ENCODE peak calls at places on chromosomes 13 and 19, in five cellular contexts. One of them, this sample, is unnamed. For H3K4me1, H3K36me3 and H3K9me3, the result is how much of the 10 kb centered on the place peaks cover.

GRCh38 chr19:1081301-1082164 is 13.6 kb downstream of the POLR2E start:
- DNase-seq in tibial nerve: no peak
- DNase-seq in tibial artery: no peak
- DNase-seq in ovary: no peak
- DNase-seq in colonic mucosa: no peak
- DNase-seq in this sample: no peak

GRCh38 chr13:109720758-109721184 is 65.6 kb downstream of the IRS2 start:
- DNase-seq in colonic mucosa: no peak
- DNase-seq in tibial nerve: no peak
- DNase-seq in tibial artery: no peak
- DNase-seq in ovary: no peak
- DNase-seq in this sample: no peak

GRCh38 chr13:51811046-51811445 is 7.1 kb upstream of the DHRS12 start:
- DNase-seq in colonic mucosa: no peak
- DNase-seq in ovary: no peak
- DNase-seq in tibial artery: no peak
- DNase-seq in tibial nerve: no peak
- DNase-seq in this sample: no peak

GRCh38 chr13:23506821-23507210 is 63.4 kb upstream of the TNFRSF19 start:
- DNase-seq in colonic mucosa: no peak
- DNase-seq in ovary: no peak
- DNase-seq in tibial nerve: no peak
- DNase-seq in tibial artery: no peak
- DNase-seq in this sample: no peak

GRCh38 chr13:112254061-112254818 is 121.9 kb upstream of the SPACA7 start:
- DNase-seq in ovary: no peak
- DNase-seq in tibial nerve: no peak
- DNase-seq in tibial artery: no peak
- DNase-seq in colonic mucosa: peak
- DNase-seq in this sample: no peak

GRCh38 chr19:15926484-15926883 is 7.8 kb downstream of the CYP4F11 start:
- DNase-seq in ovary: no peak
- DNase-seq in colonic mucosa: no peak
- DNase-seq in tibial nerve: no peak
- DNase-seq in tibial artery: no peak
- DNase-seq in this sample: no peak

GRCh38 chr13:29593605-29594297 is 1.7 kb downstream of the SLC7A1 start:
- DNase-seq in tibial artery: no peak
- DNase-seq in colonic mucosa: no peak
- DNase-seq in ovary: no peak
- DNase-seq in tibial nerve: no peak
- DNase-seq in this sample: no peak

GRCh38 chr19:55679343-55680257 is 4.6 kb downstream of the EPN1 start:
- DNase-seq in tibial artery: no peak
- DNase-seq in tibial nerve: no peak
- DNase-seq in ovary: no peak
- DNase-seq in colonic mucosa: no peak
- DNase-seq in this sample: no peak

GRCh38 chr13:37598572-37598971 is at the start of gene POSTN:
- DNase-seq in tibial artery: no peak
- DNase-seq in ovary: no peak
- DNase-seq in colonic mucosa: no peak
- DNase-seq in tibial nerve: no peak
- DNase-seq in this sample: no peak

GRCh38 chr19:18021121-18021755 is 13.3 kb downstream of the ARRDC2 start:
- DNase-seq in tibial artery: peak
- DNase-seq in ovary: peak
- DNase-seq in tibial nerve: peak
- DNase-seq in colonic mucosa: peak
- DNase-seq in this sample: peak

GRCh38 chr13:94344126-94344863 is 135.2 kb downstream of the DCT start:
- DNase-seq in ovary: peak
- DNase-seq in colonic mucosa: no peak
- DNase-seq in tibial artery: no peak
- DNase-seq in tibial nerve: no peak
- DNase-seq in this sample: no peak

GRCh38 chr19:46602392-46603194 is 1.5 kb downstream of the CALM3 start:
- DNase-seq in tibial artery: no peak
- DNase-seq in tibial nerve: no peak
- DNase-seq in ovary: no peak
- DNase-seq in colonic mucosa: no peak
- DNase-seq in this sample: no peak

GRCh38 chr19:16470911-16471811 is 609 bp downstream of the EPS15L1 start:
- DNase-seq in tibial nerve: no peak
- DNase-seq in colonic mucosa: peak
- DNase-seq in ovary: peak
- DNase-seq in tibial artery: peak
- DNase-seq in this sample: no peak

GRCh38 chr19:46945668-46946067 is 74.0 kb upstream of the NPAS1 start:
- DNase-seq in ovary: peak
- DNase-seq in colonic mucosa: no peak
- DNase-seq in tibial artery: peak
- DNase-seq in tibial nerve: no peak
- DNase-seq in this sample: no peak

GRCh38 chr13:31282741-31283455 is 83.1 kb downstream of the B3GLCT start:
- DNase-seq in tibial nerve: no peak
- DNase-seq in ovary: no peak
- DNase-seq in colonic mucosa: no peak
- DNase-seq in tibial artery: no peak
- DNase-seq in this sample: no peak

GRCh38 chr13:35514801-35515502 is 38.5 kb upstream of the MAB21L1 start:
- DNase-seq in colonic mucosa: no peak
- DNase-seq in tibial nerve: no peak
- DNase-seq in tibial artery: no peak
- DNase-seq in ovary: no peak
- DNase-seq in this sample: no peak

GRCh38 chr19:31448221-31448657 is 99.0 kb upstream of the TSHZ3 start:
- DNase-seq in tibial nerve: peak
- DNase-seq in tibial artery: peak
- DNase-seq in ovary: peak
- DNase-seq in colonic mucosa: peak
- DNase-seq in this sample: peak

GRCh38 chr13:86655561-86655960 is 856.3 kb upstream of the SLITRK6 start:
- DNase-seq in tibial artery: no peak
- DNase-seq in colonic mucosa: no peak
- DNase-seq in tibial nerve: no peak
- DNase-seq in ovary: no peak
- DNase-seq in this sample: no peak

GRCh38 chr19:19566306-19566705 is 28.2 kb downstream of the CILP2 start:
- DNase-seq in ovary: no peak
- DNase-seq in tibial nerve: no peak
- DNase-seq in tibial artery: no peak
- DNase-seq in colonic mucosa: no peak
- DNase-seq in this sample: no peak

GRCh38 chr19:14147797-14148605 is 11.6 kb upstream of the ASF1B start:
- DNase-seq in tibial nerve: peak
- DNase-seq in ovary: peak
- DNase-seq in tibial artery: peak
- DNase-seq in colonic mucosa: peak
- DNase-seq in this sample: peak

GRCh38 chr13:95295026-95295425 is 6.2 kb downstream of the ABCC4 start:
- DNase-seq in colonic mucosa: no peak
- DNase-seq in tibial artery: no peak
- DNase-seq in ovary: no peak
- DNase-seq in tibial nerve: no peak
- DNase-seq in this sample: no peak

GRCh38 chr19:35442091-35442490 is 6.0 kb upstream of the FFAR2 start:
- DNase-seq in colonic mucosa: no peak
- DNase-seq in ovary: no peak
- DNase-seq in tibial artery: peak
- DNase-seq in tibial nerve: no peak
- DNase-seq in this sample: no peak

GRCh38 chr13:73948848-73949529 is 185.2 kb downstream of the KLF12 start:
- DNase-seq in colonic mucosa: no peak
- DNase-seq in tibial nerve: no peak
- DNase-seq in ovary: no peak
- DNase-seq in tibial artery: no peak
- DNase-seq in this sample: no peak

GRCh38 chr13:80753951-80754350 is 413.0 kb upstream of the SPRY2 start:
- DNase-seq in colonic mucosa: no peak
- DNase-seq in tibial nerve: no peak
- DNase-seq in ovary: no peak
- DNase-seq in tibial artery: no peak
- DNase-seq in this sample: no peak

GRCh38 chr13:80757694-80758093 is 416.8 kb upstream of the SPRY2 start:
- DNase-seq in tibial artery: no peak
- DNase-seq in ovary: no peak
- DNase-seq in colonic mucosa: no peak
- DNase-seq in tibial nerve: no peak
- DNase-seq in this sample: no peak

GRCh38 chr13:80751854-80752253 is 410.9 kb upstream of the SPRY2 start:
- DNase-seq in tibial artery: no peak
- DNase-seq in colonic mucosa: no peak
- DNase-seq in tibial nerve: no peak
- DNase-seq in ovary: no peak
- DNase-seq in this sample: no peak

DNA sequence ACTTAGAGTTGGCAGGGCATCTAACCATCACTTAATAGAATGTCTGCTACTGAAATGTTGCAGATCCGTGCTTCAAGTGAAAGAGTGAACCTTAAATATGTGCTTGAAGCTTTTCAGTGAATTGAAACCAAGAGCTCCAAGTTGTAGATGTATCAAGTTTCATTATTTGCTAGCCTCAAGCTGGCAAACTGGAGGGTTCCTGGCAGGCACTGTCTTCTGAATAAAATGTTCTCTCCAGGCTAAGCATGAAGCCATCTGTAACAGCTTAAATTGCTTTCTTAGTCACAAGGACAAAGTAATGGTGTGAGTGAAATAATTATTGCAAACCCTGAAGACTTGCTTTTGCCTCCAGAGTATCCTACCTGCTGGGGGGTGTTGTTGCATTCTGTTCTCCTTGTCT is 415.0 kb upstream of the SPRY2 start:
- DNase-seq in colonic mucosa: no peak
- DNase-seq in tibial nerve: no peak
- DNase-seq in ovary: no peak
- DNase-seq in tibial artery: no peak
- DNase-seq in this sample: no peak
- H3K4me1 ChIP-seq in colonic mucosa: under half
- H3K4me1 ChIP-seq in tibial nerve: under half
- H3K4me1 ChIP-seq in ovary: under half
- H3K4me1 ChIP-seq in tibial artery: under half
- H3K4me1 ChIP-seq in this sample: under half

DNA sequence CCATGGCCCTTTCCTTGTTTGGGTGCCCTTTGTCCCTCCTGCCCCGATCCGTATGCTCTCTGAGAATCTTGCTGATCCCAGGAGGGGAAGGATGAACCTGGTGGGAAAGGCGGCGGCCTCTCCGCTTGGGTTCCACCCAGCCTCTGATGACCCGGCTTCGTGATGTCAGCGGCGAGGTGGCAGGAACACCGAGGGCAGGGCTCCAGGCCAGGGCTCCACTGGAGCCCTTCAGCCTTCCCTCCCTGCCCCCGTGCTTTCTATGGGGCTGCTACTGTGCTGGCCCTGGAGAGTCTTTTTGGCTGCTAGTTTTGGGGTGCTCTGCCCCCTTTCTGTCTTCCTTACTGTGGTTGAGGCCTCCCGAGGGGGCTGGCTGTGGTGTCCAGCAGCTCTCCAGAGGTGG is 11.9 kb upstream of the LIN7B start:
- DNase-seq in tibial nerve: no peak
- DNase-seq in ovary: no peak
- DNase-seq in colonic mucosa: no peak
- DNase-seq in tibial artery: no peak
- DNase-seq in this sample: no peak
- H3K36me3 ChIP-seq in tibial nerve: half or more
- H3K36me3 ChIP-seq in ovary: under half
- H3K36me3 ChIP-seq in colonic mucosa: under half
- H3K36me3 ChIP-seq in tibial artery: half or more
- H3K36me3 ChIP-seq in this sample: half or more

DNA sequence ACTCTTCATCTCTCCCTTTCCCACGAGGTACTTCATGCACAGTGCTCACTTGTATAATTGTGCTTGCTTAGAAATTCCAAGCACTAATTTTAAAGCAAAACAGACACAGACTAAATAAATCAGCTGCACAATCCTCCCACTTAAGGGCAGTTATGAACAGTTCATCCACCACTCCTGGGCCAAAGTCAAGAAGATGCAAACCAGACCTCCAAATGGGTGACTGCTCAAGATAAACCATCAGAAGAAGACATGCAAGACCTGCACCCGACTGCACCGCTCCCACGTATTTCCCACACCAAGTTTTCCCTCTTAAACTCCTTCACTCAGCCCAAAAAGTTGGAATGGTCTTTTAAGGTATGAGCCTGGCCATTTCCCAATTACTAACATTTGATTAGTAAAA is 19.9 kb downstream of the ZNF235 start:
- DNase-seq in tibial artery: no peak
- DNase-seq in colonic mucosa: no peak
- DNase-seq in ovary: no peak
- DNase-seq in tibial nerve: no peak
- DNase-seq in this sample: no peak
- H3K9me3 ChIP-seq in tibial artery: half or more
- H3K9me3 ChIP-seq in colonic mucosa: under half
- H3K9me3 ChIP-seq in ovary: under half
- H3K9me3 ChIP-seq in tibial nerve: half or more
- H3K9me3 ChIP-seq in this sample: half or more

GRCh38 chr13:99335603-99336002 is 28.4 kb upstream of the GPR183 start:
- DNase-seq in tibial nerve: no peak
- DNase-seq in colonic mucosa: no peak
- DNase-seq in ovary: no peak
- DNase-seq in tibial artery: no peak
- DNase-seq in this sample: no peak
- H3K4me1 ChIP-seq in tibial nerve: under half
- H3K4me1 ChIP-seq in colonic mucosa: under half
- H3K4me1 ChIP-seq in ovary: under half
- H3K4me1 ChIP-seq in tibial artery: under half
- H3K4me1 ChIP-seq in this sample: under half

DNA sequence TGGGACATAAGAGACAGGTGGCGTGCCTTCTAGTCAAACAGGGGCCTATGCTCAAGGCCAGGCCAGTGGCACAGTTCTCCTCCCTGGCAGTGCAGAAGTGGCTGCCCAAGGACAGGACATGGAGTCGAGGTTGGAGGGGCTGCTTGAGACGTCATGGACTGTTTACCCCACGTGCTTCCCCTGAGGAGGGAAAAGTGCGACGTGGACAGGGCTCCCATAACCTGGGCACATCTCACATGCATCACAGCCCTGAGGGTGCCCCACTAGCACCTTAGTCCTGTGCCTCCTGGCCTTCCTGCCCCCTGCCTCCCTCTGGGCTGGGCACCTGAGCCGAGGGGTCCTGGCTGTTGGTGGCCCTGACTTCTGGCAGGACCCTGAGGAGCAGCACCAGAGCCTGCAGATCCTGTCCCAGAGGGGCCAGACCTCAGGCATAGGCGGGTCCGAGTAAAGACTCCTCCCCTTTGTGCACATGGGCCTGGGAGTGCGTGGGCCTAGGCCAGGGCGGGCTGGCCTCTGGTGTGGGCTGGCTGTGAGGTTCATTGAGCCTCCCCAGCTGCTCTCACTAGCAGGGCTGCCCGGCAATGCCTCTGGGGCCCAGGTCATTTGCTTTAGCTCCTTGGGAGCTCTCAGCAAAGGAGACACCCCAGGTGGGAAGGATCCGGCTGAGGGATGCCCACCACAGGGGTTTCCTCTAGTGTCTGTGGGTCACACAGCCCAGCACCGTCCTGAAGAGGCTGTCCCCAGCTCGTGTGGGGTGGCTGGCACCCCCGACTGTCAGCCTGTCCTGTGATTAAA is 65.7 kb downstream of the CEBPG start:
- DNase-seq in ovary: no peak
- DNase-seq in colonic mucosa: no peak
- DNase-seq in tibial artery: no peak
- DNase-seq in tibial nerve: no peak
- DNase-seq in this sample: peak
- H3K36me3 ChIP-seq in ovary: under half
- H3K36me3 ChIP-seq in colonic mucosa: under half
- H3K36me3 ChIP-seq in tibial artery: under half
- H3K36me3 ChIP-seq in tibial nerve: under half
- H3K36me3 ChIP-seq in this sample: under half

GRCh38 chr19:48044561-48044960 is 682 bp upstream of the CABP5 start:
- DNase-seq in colonic mucosa: no peak
- DNase-seq in tibial artery: no peak
- DNase-seq in tibial nerve: no peak
- DNase-seq in ovary: no peak
- DNase-seq in this sample: no peak
- H3K9me3 ChIP-seq in colonic mucosa: under half
- H3K9me3 ChIP-seq in tibial artery: under half
- H3K9me3 ChIP-seq in tibial nerve: under half
- H3K9me3 ChIP-seq in ovary: under half
- H3K9me3 ChIP-seq in this sample: under half